ENCODE peak calls at places on chromosomes 1 and 21, in nine cellular contexts. One of them, this sample, is unnamed.

GRCh38 chr1:177274687-177275211 is 104.0 kb downstream of the BRINP2 start:
- DNase-seq in fibroblast of lung: peak; percentile 94
- DNase-seq in ovary: peak; percentile 33
- DNase-seq in K562: no peak
- DNase-seq in GM23248: peak; percentile 79
- DNase-seq in effector memory CD4-positive, alpha-beta T cell: no peak
- DNase-seq in naive thymus-derived CD4-positive, alpha-beta T cell: no peak
- DNase-seq in tibial nerve: no peak
- DNase-seq in mucosa of descending colon: peak; percentile 10
- DNase-seq in this sample: no peak

GRCh38 chr1:168340796-168341510 is 60.3 kb downstream of the TBX19 start:
- DNase-seq in fibroblast of lung: no peak
- DNase-seq in ovary: no peak
- DNase-seq in K562: no peak
- DNase-seq in GM23248: peak; percentile 7
- DNase-seq in effector memory CD4-positive, alpha-beta T cell: no peak
- DNase-seq in naive thymus-derived CD4-positive, alpha-beta T cell: no peak
- DNase-seq in tibial nerve: no peak
- DNase-seq in mucosa of descending colon: no peak
- DNase-seq in this sample: no peak

GRCh38 chr1:165279831-165280351 is 76.6 kb downstream of the LMX1A start:
- DNase-seq in fibroblast of lung: no peak
- DNase-seq in ovary: no peak
- DNase-seq in K562: no peak
- DNase-seq in GM23248: no peak
- DNase-seq in effector memory CD4-positive, alpha-beta T cell: no peak
- DNase-seq in naive thymus-derived CD4-positive, alpha-beta T cell: no peak
- DNase-seq in tibial nerve: no peak
- DNase-seq in mucosa of descending colon: no peak
- DNase-seq in this sample: no peak

GRCh38 chr1:204507317-204508105 is 8.7 kb upstream of the MDM4 start:
- DNase-seq in fibroblast of lung: peak; percentile 48
- DNase-seq in ovary: peak; percentile 28
- DNase-seq in K562: peak; percentile 43
- DNase-seq in GM23248: peak; percentile 66
- DNase-seq in effector memory CD4-positive, alpha-beta T cell: no peak
- DNase-seq in naive thymus-derived CD4-positive, alpha-beta T cell: no peak
- DNase-seq in tibial nerve: no peak
- DNase-seq in mucosa of descending colon: peak; percentile 28
- DNase-seq in this sample: peak; percentile 92

GRCh38 chr1:181816608-181817007 is 244.9 kb downstream of the ZNF648 start:
- DNase-seq in fibroblast of lung: no peak
- DNase-seq in ovary: no peak
- DNase-seq in K562: no peak
- DNase-seq in GM23248: no peak
- DNase-seq in effector memory CD4-positive, alpha-beta T cell: no peak
- DNase-seq in naive thymus-derived CD4-positive, alpha-beta T cell: no peak
- DNase-seq in tibial nerve: no peak
- DNase-seq in mucosa of descending colon: no peak
- DNase-seq in this sample: no peak

GRCh38 chr1:37306461-37306860 is 167.9 kb upstream of the ZC3H12A start:
- DNase-seq in fibroblast of lung: no peak
- DNase-seq in ovary: no peak
- DNase-seq in K562: no peak
- DNase-seq in GM23248: no peak
- DNase-seq in effector memory CD4-positive, alpha-beta T cell: no peak
- DNase-seq in naive thymus-derived CD4-positive, alpha-beta T cell: no peak
- DNase-seq in tibial nerve: no peak
- DNase-seq in mucosa of descending colon: peak; percentile 16
- DNase-seq in this sample: no peak

GRCh38 chr1:39104158-39105060 is 78.3 kb downstream of the NDUFS5 start:
- DNase-seq in fibroblast of lung: peak; percentile 45
- DNase-seq in ovary: peak; percentile 41
- DNase-seq in K562: no peak
- DNase-seq in GM23248: peak; percentile 67
- DNase-seq in effector memory CD4-positive, alpha-beta T cell: no peak
- DNase-seq in naive thymus-derived CD4-positive, alpha-beta T cell: no peak
- DNase-seq in tibial nerve: no peak
- DNase-seq in mucosa of descending colon: peak; percentile 33
- DNase-seq in this sample: peak; percentile 85

GRCh38 chr1:214386747-214387146 is 105.8 kb downstream of the SMYD2 start:
- DNase-seq in fibroblast of lung: peak; percentile 40
- DNase-seq in ovary: no peak
- DNase-seq in K562: no peak
- DNase-seq in GM23248: peak; percentile 87
- DNase-seq in effector memory CD4-positive, alpha-beta T cell: no peak
- DNase-seq in naive thymus-derived CD4-positive, alpha-beta T cell: peak; percentile 34
- DNase-seq in tibial nerve: no peak
- DNase-seq in mucosa of descending colon: no peak
- DNase-seq in this sample: no peak

GRCh38 chr21:21007606-21008005 is 9.4 kb downstream of the NCAM2 start:
- DNase-seq in fibroblast of lung: no peak
- DNase-seq in ovary: no peak
- DNase-seq in K562: no peak
- DNase-seq in GM23248: no peak
- DNase-seq in effector memory CD4-positive, alpha-beta T cell: no peak
- DNase-seq in naive thymus-derived CD4-positive, alpha-beta T cell: no peak
- DNase-seq in tibial nerve: no peak
- DNase-seq in mucosa of descending colon: no peak
- DNase-seq in this sample: no peak

GRCh38 chr21:26388731-26389231 is 184.3 kb downstream of the CYYR1 start:
- DNase-seq in fibroblast of lung: peak; percentile 29
- DNase-seq in ovary: no peak
- DNase-seq in K562: no peak
- DNase-seq in GM23248: peak; percentile 88
- DNase-seq in effector memory CD4-positive, alpha-beta T cell: no peak
- DNase-seq in naive thymus-derived CD4-positive, alpha-beta T cell: no peak
- DNase-seq in tibial nerve: no peak
- DNase-seq in mucosa of descending colon: no peak
- DNase-seq in this sample: no peak
- H3K9me3 ChIP-seq in fibroblast of lung: no peaks in the 10 kb centered on the region
- H3K9me3 ChIP-seq in ovary: no peaks in the 10 kb centered on the region
- H3K9me3 ChIP-seq in K562: peaks cover 2% of the 10 kb centered on the region
- H3K9me3 ChIP-seq in GM23248: no peaks in the 10 kb centered on the region
- H3K9me3 ChIP-seq in effector memory CD4-positive, alpha-beta T cell: no peaks in the 10 kb centered on the region
- H3K9me3 ChIP-seq in naive thymus-derived CD4-positive, alpha-beta T cell: no peaks in the 10 kb centered on the region
- H3K9me3 ChIP-seq in tibial nerve: no peaks in the 10 kb centered on the region
- H3K9me3 ChIP-seq in mucosa of descending colon: no peaks in the 10 kb centered on the region
- H3K9me3 ChIP-seq in this sample: no peaks in the 10 kb centered on the region

GRCh38 chr1:46749921-46750404 is 31.0 kb upstream of the EFCAB14 start:
- DNase-seq in fibroblast of lung: no peak
- DNase-seq in ovary: no peak
- DNase-seq in K562: no peak
- DNase-seq in GM23248: peak; percentile 4
- DNase-seq in effector memory CD4-positive, alpha-beta T cell: no peak
- DNase-seq in naive thymus-derived CD4-positive, alpha-beta T cell: no peak
- DNase-seq in tibial nerve: peak; percentile 59
- DNase-seq in mucosa of descending colon: no peak
- DNase-seq in this sample: no peak

GRCh38 chr1:46755121-46755520 is 36.2 kb upstream of the EFCAB14 start:
- DNase-seq in fibroblast of lung: no peak
- DNase-seq in ovary: no peak
- DNase-seq in K562: no peak
- DNase-seq in GM23248: no peak
- DNase-seq in effector memory CD4-positive, alpha-beta T cell: no peak
- DNase-seq in naive thymus-derived CD4-positive, alpha-beta T cell: no peak
- DNase-seq in tibial nerve: no peak
- DNase-seq in mucosa of descending colon: no peak
- DNase-seq in this sample: no peak

GRCh38 chr1:46747683-46748288 is 28.9 kb upstream of the EFCAB14 start:
- DNase-seq in fibroblast of lung: peak; percentile 31
- DNase-seq in ovary: no peak
- DNase-seq in K562: peak; percentile 64
- DNase-seq in GM23248: peak; percentile 75
- DNase-seq in effector memory CD4-positive, alpha-beta T cell: no peak
- DNase-seq in naive thymus-derived CD4-positive, alpha-beta T cell: no peak
- DNase-seq in tibial nerve: no peak
- DNase-seq in mucosa of descending colon: peak; percentile 63
- DNase-seq in this sample: peak; percentile 90

GRCh38 chr1:46753985-46754384 is 35.1 kb upstream of the EFCAB14 start:
- DNase-seq in fibroblast of lung: no peak
- DNase-seq in ovary: no peak
- DNase-seq in K562: no peak
- DNase-seq in GM23248: no peak
- DNase-seq in effector memory CD4-positive, alpha-beta T cell: no peak
- DNase-seq in naive thymus-derived CD4-positive, alpha-beta T cell: no peak
- DNase-seq in tibial nerve: no peak
- DNase-seq in mucosa of descending colon: no peak
- DNase-seq in this sample: no peak

DNA sequence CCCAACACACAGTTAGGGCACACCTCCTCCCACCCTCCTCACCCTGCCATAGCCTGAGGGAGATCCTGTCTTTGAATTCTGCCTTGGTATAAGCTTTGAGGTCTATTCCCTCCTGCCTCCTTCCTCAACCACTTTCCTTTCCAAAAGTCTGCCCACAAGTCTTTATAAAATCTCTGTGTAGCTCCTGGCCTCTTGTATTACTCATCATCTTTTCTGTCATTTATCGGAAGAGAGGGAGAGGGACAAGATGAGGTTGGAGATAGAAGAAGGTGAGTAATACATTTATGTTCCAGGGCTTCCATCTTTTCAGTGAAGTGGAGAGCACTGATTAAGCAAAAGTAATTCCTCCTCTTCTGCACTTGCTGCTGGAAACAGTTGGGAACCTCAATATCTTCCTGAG is 30.5 kb upstream of the EFCAB14 start:
- DNase-seq in fibroblast of lung: no peak
- DNase-seq in ovary: no peak
- DNase-seq in K562: no peak
- DNase-seq in GM23248: peak; percentile 13
- DNase-seq in effector memory CD4-positive, alpha-beta T cell: no peak
- DNase-seq in naive thymus-derived CD4-positive, alpha-beta T cell: no peak
- DNase-seq in tibial nerve: no peak
- DNase-seq in mucosa of descending colon: no peak
- DNase-seq in this sample: no peak
- H3K4me3 ChIP-seq in fibroblast of lung: no peak overlapping the region
- H3K4me3 ChIP-seq in ovary: no peak overlapping the region
- H3K4me3 ChIP-seq in K562: no peak overlapping the region
- H3K4me3 ChIP-seq in GM23248: no peak overlapping the region
- H3K4me3 ChIP-seq in effector memory CD4-positive, alpha-beta T cell: no peak overlapping the region
- H3K4me3 ChIP-seq in naive thymus-derived CD4-positive, alpha-beta T cell: no peak overlapping the region
- H3K4me3 ChIP-seq in tibial nerve: no peak overlapping the region
- H3K4me3 ChIP-seq in mucosa of descending colon: no peak overlapping the region
- H3K4me3 ChIP-seq in this sample: no peak overlapping the region

GRCh38 chr1:197797010-197797409 is 21.7 kb upstream of the DENND1B start:
- DNase-seq in fibroblast of lung: no peak
- DNase-seq in ovary: no peak
- DNase-seq in K562: no peak
- DNase-seq in GM23248: no peak
- DNase-seq in effector memory CD4-positive, alpha-beta T cell: no peak
- DNase-seq in naive thymus-derived CD4-positive, alpha-beta T cell: no peak
- DNase-seq in tibial nerve: no peak
- DNase-seq in mucosa of descending colon: no peak
- DNase-seq in this sample: no peak
- H3K9me3 ChIP-seq in fibroblast of lung: no peaks in the 10 kb centered on the region
- H3K9me3 ChIP-seq in ovary: no peaks in the 10 kb centered on the region
- H3K9me3 ChIP-seq in K562: peaks cover 6% of the 10 kb centered on the region
- H3K9me3 ChIP-seq in GM23248: no peaks in the 10 kb centered on the region
- H3K9me3 ChIP-seq in effector memory CD4-positive, alpha-beta T cell: no peaks in the 10 kb centered on the region
- H3K9me3 ChIP-seq in naive thymus-derived CD4-positive, alpha-beta T cell: no peaks in the 10 kb centered on the region
- H3K9me3 ChIP-seq in tibial nerve: no peaks in the 10 kb centered on the region
- H3K9me3 ChIP-seq in mucosa of descending colon: peaks cover 32% of the 10 kb centered on the region
- H3K9me3 ChIP-seq in this sample: peaks cover 13% of the 10 kb centered on the region

GRCh38 chr21:35326677-35327076 is 277.6 kb upstream of the RUNX1 start:
- DNase-seq in fibroblast of lung: peak; percentile 67
- DNase-seq in ovary: no peak
- DNase-seq in K562: no peak
- DNase-seq in GM23248: peak; percentile 41
- DNase-seq in effector memory CD4-positive, alpha-beta T cell: no peak
- DNase-seq in naive thymus-derived CD4-positive, alpha-beta T cell: no peak
- DNase-seq in tibial nerve: no peak
- DNase-seq in mucosa of descending colon: no peak
- DNase-seq in this sample: no peak
- H3K4me3 ChIP-seq in fibroblast of lung: no peak overlapping the region
- H3K4me3 ChIP-seq in ovary: no peak overlapping the region
- H3K4me3 ChIP-seq in K562: no peak overlapping the region
- H3K4me3 ChIP-seq in GM23248: no peak overlapping the region
- H3K4me3 ChIP-seq in effector memory CD4-positive, alpha-beta T cell: no peak overlapping the region
- H3K4me3 ChIP-seq in naive thymus-derived CD4-positive, alpha-beta T cell: no peak overlapping the region
- H3K4me3 ChIP-seq in tibial nerve: no peak overlapping the region
- H3K4me3 ChIP-seq in mucosa of descending colon: no peak overlapping the region
- H3K4me3 ChIP-seq in this sample: no peak overlapping the region

GRCh38 chr1:152247316-152247715 is 23.3 kb upstream of the HRNR start:
- DNase-seq in fibroblast of lung: no peak
- DNase-seq in ovary: no peak
- DNase-seq in K562: no peak
- DNase-seq in GM23248: no peak
- DNase-seq in effector memory CD4-positive, alpha-beta T cell: no peak
- DNase-seq in naive thymus-derived CD4-positive, alpha-beta T cell: no peak
- DNase-seq in tibial nerve: no peak
- DNase-seq in mucosa of descending colon: no peak
- DNase-seq in this sample: no peak

GRCh38 chr1:152244576-152244975 is 20.6 kb upstream of the HRNR start:
- DNase-seq in fibroblast of lung: no peak
- DNase-seq in ovary: no peak
- DNase-seq in K562: no peak
- DNase-seq in GM23248: peak; percentile 75
- DNase-seq in effector memory CD4-positive, alpha-beta T cell: no peak
- DNase-seq in naive thymus-derived CD4-positive, alpha-beta T cell: no peak
- DNase-seq in tibial nerve: no peak
- DNase-seq in mucosa of descending colon: no peak
- DNase-seq in this sample: no peak
- H3K9me3 ChIP-seq in fibroblast of lung: no peaks in the 10 kb centered on the region
- H3K9me3 ChIP-seq in ovary: no peaks in the 10 kb centered on the region
- H3K9me3 ChIP-seq in K562: no peaks in the 10 kb centered on the region
- H3K9me3 ChIP-seq in GM23248: no peaks in the 10 kb centered on the region
- H3K9me3 ChIP-seq in effector memory CD4-positive, alpha-beta T cell: no peaks in the 10 kb centered on the region
- H3K9me3 ChIP-seq in naive thymus-derived CD4-positive, alpha-beta T cell: no peaks in the 10 kb centered on the region
- H3K9me3 ChIP-seq in tibial nerve: no peaks in the 10 kb centered on the region
- H3K9me3 ChIP-seq in mucosa of descending colon: no peaks in the 10 kb centered on the region
- H3K9me3 ChIP-seq in this sample: peaks cover 87% of the 10 kb centered on the region